ENCODE peak calls at places on chromosomes 2 and 18, in five cellular contexts. V, L, C, U and R are unnamed samples.

GRCh38 chr18:55144226-55144625 is 185.0 kb upstream of the CCDC68 start:
- DNase-seq in V (no peak), L (no peak), C (no peak), U (no peak), R (no peak)

GRCh38 chr18:34492652-34493051 is 217.4 kb upstream of the DTNA start:
- DNase-seq in V (no peak), L (no peak), C (peak), U (peak), R (no peak)

GRCh38 chr2:15539999-15540398 is 21.1 kb downstream of the NBAS start:
- DNase-seq in V (no peak), L (no peak), C (no peak), U (no peak), R (no peak)

GRCh38 chr2:169819106-169819505 is 5.6 kb downstream of the METTL5 start:
- DNase-seq in V (no peak), L (no peak), C (no peak), U (no peak), R (no peak)

GRCh38 chr2:73333564-73333963 is 40.2 kb upstream of the EGR4 start:
- DNase-seq in V (no peak), L (no peak), C (no peak), U (no peak), R (no peak)

GRCh38 chr2:86249843-86250402 is 50.7 kb downstream of the MRPL35 start:
- DNase-seq in V (no peak), L (no peak), C (no peak), U (no peak), R (no peak)

GRCh38 chr2:44943693-44944101 is 2.2 kb downstream of the SIX3 start:
- DNase-seq in V (no peak), L (no peak), C (no peak), U (peak), R (no peak)

GRCh38 chr2:86617153-86617552 is 6.5 kb downstream of the RNF103 start:
- DNase-seq in V (no peak), L (no peak), C (no peak), U (no peak), R (no peak)

GRCh38 chr2:136185991-136186771 is 68.2 kb upstream of the CXCR4 start:
- DNase-seq in V (no peak), L (no peak), C (no peak), U (no peak), R (no peak)

GRCh38 chr2:239116456-239117246 is 268.8 kb downstream of the TWIST2 start:
- DNase-seq in V (peak), L (no peak), C (no peak), U (no peak), R (no peak)

GRCh38 chr2:129906139-129906860 is 73.2 kb upstream of the RAB6C start:
- DNase-seq in V (no peak), L (no peak), C (no peak), U (no peak), R (no peak)

GRCh38 chr2:46780411-46780800 is 135.2 kb downstream of the MCFD2 start:
- DNase-seq in V (no peak), L (no peak), C (no peak), U (no peak), R (peak)

GRCh38 chr2:235132641-235133040 is 180.8 kb downstream of the SH3BP4 start:
- DNase-seq in V (no peak), L (no peak), C (no peak), U (no peak), R (no peak)

GRCh38 chr2:74502720-74503505 is 3.5 kb upstream of the LBX2 start:
- DNase-seq in V (peak), L (peak), C (no peak), U (peak), R (no peak)

GRCh38 chr2:71940695-71941094 is 207.0 kb downstream of the CYP26B1 start:
- DNase-seq in V (no peak), L (peak), C (no peak), U (no peak), R (no peak)

GRCh38 chr2:161415041-161415440 is 1.1 kb upstream of the TBR1 start:
- DNase-seq in V (no peak), L (peak), C (no peak), U (peak), R (no peak)

GRCh38 chr2:145220496-145220895 is 700.6 kb upstream of the ZEB2 start:
- DNase-seq in V (no peak), L (no peak), C (no peak), U (no peak), R (no peak)

GRCh38 chr2:200585730-200586643 is at the start of gene AOX1:
- DNase-seq in V (no peak), L (peak), C (no peak), U (peak), R (peak)

GRCh38 chr2:27291865-27292264 is 9.6 kb downstream of the TRIM54 start:
- DNase-seq in V (no peak), L (no peak), C (no peak), U (peak), R (no peak)

GRCh38 chr18:73824684-73825083 is 322.9 kb downstream of the FBXO15 start:
- DNase-seq in V (no peak), L (no peak), C (no peak), U (no peak), R (no peak)

GRCh38 chr18:9951022-9951859 is 37.4 kb downstream of the VAPA start:
- DNase-seq in V (peak), L (peak), C (peak), U (peak), R (no peak)

GRCh38 chr18:80147418-80148315 is 38.6 kb downstream of the ADNP2 start:
- DNase-seq in V (peak), L (peak), C (peak), U (peak), R (peak)

GRCh38 chr18:75530548-75531211 is 103.2 kb upstream of the SMIM21 start:
- DNase-seq in V (no peak), L (no peak), C (no peak), U (no peak), R (no peak)

GRCh38 chr2:62550466-62550865 is 44.5 kb upstream of the TMEM17 start:
- DNase-seq in V (no peak), L (no peak), C (no peak), U (no peak), R (no peak)

GRCh38 chr18:74457043-74457742 is at the start of gene DIPK1C:
- DNase-seq in V (no peak), L (no peak), C (no peak), U (no peak), R (no peak)

GRCh38 chr2:64998658-64999061 is 9.5 kb downstream of the SLC1A4 start:
- DNase-seq in V (no peak), L (no peak), C (no peak), U (no peak), R (no peak)

GRCh38 chr2:142849818-142850217 is 27.6 kb upstream of the KYNU start:
- DNase-seq in V (peak), L (no peak), C (no peak), U (no peak), R (no peak)

GRCh38 chr2:126655500-126656310 is at the start of gene GYPC:
- DNase-seq in V (peak), L (peak), C (no peak), U (peak), R (peak)

GRCh38 chr2:231351648-231352047 is 43.9 kb upstream of the B3GNT7 start:
- DNase-seq in V (no peak), L (no peak), C (no peak), U (no peak), R (no peak)

GRCh38 chr2:187658952-187659525 is 104.8 kb upstream of the TFPI start:
- DNase-seq in V (peak), L (no peak), C (no peak), U (peak), R (no peak)